ENCODE peak calls at places on chromosomes 13 and 19, in seven cellular contexts. E is nephron progenitor cell; J is dorsolateral prefrontal cortex; G is activated T-helper 1 cell treated with anti-CD3 and anti-CD28 coated beads, Interleukin-2, amount 50 U/mL, for 16 hours; Z is naive thymus-derived CD8-positive, alpha-beta T cell; F is hypothalamus; P is IMR-90. Y is an unnamed sample.
A peak's percentile ranks its signal among the peaks of the same experiment; 100 is the strongest.

GRCh38 chr13:33119886-33120543 is 103.8 kb downstream of the KL start:
- DNase-seq in E (no peak), J (no peak), G (no peak), Z (no peak), F (no peak), P (peak; percentile 39), Y (peak; percentile 65)

GRCh38 chr19:44113784-44114390 is 688 bp downstream of the ZNF225 start:
- DNase-seq in E (peak; percentile 25), J (peak; percentile 13), G (no peak), Z (no peak), F (no peak), P (peak; percentile 27), Y (no peak)

GRCh38 chr13:95540848-95541247 is 11.7 kb upstream of the CLDN10 start:
- DNase-seq in E (no peak), J (peak; percentile 71), G (no peak), Z (no peak), F (peak; percentile 70), P (no peak), Y (no peak)

GRCh38 chr13:74128171-74128767 is 5.9 kb downstream of the KLF12 start:
- DNase-seq in E (peak; percentile 36), J (no peak), G (no peak), Z (no peak), F (no peak), P (peak; percentile 64), Y (peak; percentile 79)

GRCh38 chr19:17757125-17757524 is 5.8 kb downstream of the FCHO1 start:
- DNase-seq in E (no peak), J (peak; percentile 96), G (no peak), Z (no peak), F (peak; percentile 97), P (peak; percentile 50), Y (peak; percentile 73)

GRCh38 chr19:18153555-18154134 is 682 bp downstream of the PIK3R2 start:
- DNase-seq in E (peak; percentile 49), J (no peak), G (no peak), Z (peak; percentile 48), F (peak; percentile 19), P (no peak), Y (no peak)

GRCh38 chr19:45577111-45577905 is 7.3 kb downstream of the OPA3 start:
- DNase-seq in E (no peak), J (no peak), G (no peak), Z (no peak), F (no peak), P (peak; percentile 95), Y (peak; percentile 97)

GRCh38 chr13:30924726-30925125 is 7.7 kb upstream of the TEX26 start:
- DNase-seq in E (no peak), J (no peak), G (no peak), Z (no peak), F (no peak), P (no peak), Y (no peak)

GRCh38 chr19:45200614-45201013 is 22.0 kb downstream of the BLOC1S3 start:
- DNase-seq in E (peak; percentile 59), J (peak; percentile 60), G (no peak), Z (no peak), F (peak; percentile 45), P (peak; percentile 57), Y (peak; percentile 51)

GRCh38 chr13:95355491-95355890 is 54.2 kb upstream of the ABCC4 start:
- DNase-seq in E (no peak), J (no peak), G (no peak), Z (no peak), F (no peak), P (peak; percentile 78), Y (peak; percentile 83)

GRCh38 chr13:20824762-20825161 is 51.0 kb upstream of the EEF1AKMT1 start:
- DNase-seq in E (no peak), J (no peak), G (no peak), Z (no peak), F (no peak), P (peak; percentile 87), Y (peak; percentile 68)

GRCh38 chr19:39409207-39409885 is 2.7 kb downstream of the ZFP36 start:
- DNase-seq in E (peak; percentile 66), J (peak; percentile 45), G (peak; percentile 67), Z (peak; percentile 88), F (peak; percentile 49), P (peak; percentile 61), Y (peak; percentile 74)

Y was measured in iris pigment epithelial cell.